ENCODE peak calls at places on chromosomes 12 and 14, in six cellular contexts. W is gastrocnemius medialis, Q is lower leg skin, U is heart left ventricle, I is IMR-90, N is endothelial cell of umbilical vein. Z is an unnamed sample.

GRCh38 chr12:2057041-2057792 is 4.4 kb downstream of the CACNA1C start:
- DNase-seq in Q (no peak), N (peak), W (no peak), U (peak), I (peak), Z (peak)

GRCh38 chr12:92290016-92290685 is 144.5 kb upstream of the BTG1 start:
- DNase-seq in Q (no peak), I (peak), W (no peak), U (no peak), N (peak), Z (no peak)

GRCh38 chr12:10182662-10183061 is 3.8 kb downstream of the TMEM52B start:
- DNase-seq in I (peak), U (no peak), W (no peak), N (no peak), Q (no peak), Z (peak)

GRCh38 chr12:57242691-57243454 is 8.1 kb downstream of the STAC3 start:
- DNase-seq in Q (no peak), W (no peak), I (peak), U (peak), N (peak), Z (peak)

GRCh38 chr14:57390037-57390805 is at the start of gene NAA30:
- DNase-seq in N (peak), U (peak), Q (peak), W (peak), I (peak), Z (peak)

GRCh38 chr12:117901631-117902030 is 67.2 kb downstream of the KSR2 start:
- DNase-seq in U (no peak), I (no peak), N (no peak), Q (no peak), W (no peak), Z (no peak)

GRCh38 chr12:27332407-27333310 is at the start of gene BMAL2:
- DNase-seq in W (no peak), U (peak), Q (no peak), N (peak), I (peak), Z (peak)

GRCh38 chr14:101007004-101007614 is 103.6 kb upstream of the RTL1 start:
- DNase-seq in W (no peak), Q (no peak), N (no peak), U (no peak), I (no peak), Z (no peak)

GRCh38 chr12:93198086-93198485 is 179.6 kb upstream of the NUDT4 start:
- DNase-seq in W (peak), U (no peak), I (peak), N (peak), Q (no peak), Z (no peak)

GRCh38 chr14:72549026-72549425 is 344.9 kb downstream of the DPF3 start:
- DNase-seq in Q (no peak), I (peak), U (no peak), W (no peak), N (no peak), Z (no peak)

GRCh38 chr12:59005195-59005961 is 85.1 kb upstream of the LRIG3 start:
- DNase-seq in U (no peak), W (no peak), I (peak), N (no peak), Q (peak), Z (no peak)

GRCh38 chr14:30657050-30657449 is 34.9 kb downstream of the SCFD1 start:
- DNase-seq in N (no peak), I (no peak), W (no peak), Q (no peak), U (no peak), Z (peak)

GRCh38 chr12:132400011-132400641 is 70.7 kb upstream of the GALNT9 start:
- DNase-seq in I (no peak), Q (no peak), U (no peak), N (no peak), W (no peak), Z (no peak)

GRCh38 chr12:92627511-92627910 is 75.3 kb upstream of the PLEKHG7 start:
- DNase-seq in N (no peak), W (no peak), I (no peak), U (no peak), Q (no peak), Z (no peak)

GRCh38 chr14:54564071-54564798 is 2.7 kb upstream of the SAMD4A start:
- DNase-seq in N (peak), I (peak), U (no peak), Q (no peak), W (no peak), Z (peak)

GRCh38 chr14:69711065-69711464 is 55.9 kb upstream of the SRSF5 start:
- DNase-seq in U (peak), Q (no peak), I (peak), N (no peak), W (no peak), Z (peak)

GRCh38 chr14:69712637-69713088 is 54.3 kb upstream of the SRSF5 start:
- DNase-seq in U (peak), Q (no peak), I (no peak), N (peak), W (no peak), Z (peak)

GRCh38 chr14:69712217-69712565 is 54.8 kb upstream of the SRSF5 start:
- DNase-seq in Q (no peak), W (no peak), N (no peak), U (no peak), I (no peak), Z (no peak)

GRCh38 chr14:69710378-69710777 is 56.6 kb upstream of the SRSF5 start:
- DNase-seq in I (no peak), W (no peak), U (no peak), Q (no peak), N (no peak), Z (no peak)

DNA sequence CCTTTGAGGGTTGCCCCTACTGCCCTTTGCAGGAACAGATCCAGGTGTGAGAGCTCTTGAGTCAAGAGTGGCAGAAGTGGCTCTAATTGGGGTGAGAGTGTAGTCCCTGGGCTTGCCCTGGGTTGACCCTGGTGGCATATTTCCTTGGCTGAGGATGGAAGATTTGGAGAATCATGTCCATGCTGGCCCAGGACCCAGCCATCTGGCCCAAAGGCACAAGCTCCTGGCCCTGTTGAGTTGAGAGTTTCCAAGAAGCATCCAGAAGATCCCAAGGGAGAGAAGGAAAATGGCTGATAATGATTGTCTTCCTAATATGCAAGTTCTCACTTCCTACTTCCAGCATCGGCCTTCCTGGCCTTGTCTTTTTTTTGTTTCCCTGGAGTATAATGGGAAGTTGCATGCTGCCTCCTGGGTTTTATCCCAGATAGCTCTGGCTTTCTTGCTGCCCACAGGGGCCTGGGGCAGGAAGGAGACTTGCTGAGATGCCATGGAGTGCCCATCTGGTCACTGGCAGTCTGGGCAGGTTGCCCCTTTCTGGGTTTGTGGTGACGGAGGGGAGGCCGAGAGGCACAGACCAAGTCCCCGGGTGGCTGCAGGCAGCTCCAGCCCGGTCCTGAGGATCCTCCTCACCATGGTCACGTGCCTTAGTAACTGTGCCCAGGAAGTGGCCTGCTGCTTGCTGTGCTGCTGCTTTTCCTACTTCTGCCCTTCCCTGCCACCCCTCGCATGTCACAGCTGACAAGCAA is 55.3 kb upstream of the SRSF5 start:
- DNase-seq in U (no peak), W (no peak), Q (no peak), I (no peak), N (no peak), Z (no peak)
- TF ChIP-seq POLR2A in U (no peak), W (no peak), Q (no peak), I (no peak), N (no peak), Z (no peak)

DNA sequence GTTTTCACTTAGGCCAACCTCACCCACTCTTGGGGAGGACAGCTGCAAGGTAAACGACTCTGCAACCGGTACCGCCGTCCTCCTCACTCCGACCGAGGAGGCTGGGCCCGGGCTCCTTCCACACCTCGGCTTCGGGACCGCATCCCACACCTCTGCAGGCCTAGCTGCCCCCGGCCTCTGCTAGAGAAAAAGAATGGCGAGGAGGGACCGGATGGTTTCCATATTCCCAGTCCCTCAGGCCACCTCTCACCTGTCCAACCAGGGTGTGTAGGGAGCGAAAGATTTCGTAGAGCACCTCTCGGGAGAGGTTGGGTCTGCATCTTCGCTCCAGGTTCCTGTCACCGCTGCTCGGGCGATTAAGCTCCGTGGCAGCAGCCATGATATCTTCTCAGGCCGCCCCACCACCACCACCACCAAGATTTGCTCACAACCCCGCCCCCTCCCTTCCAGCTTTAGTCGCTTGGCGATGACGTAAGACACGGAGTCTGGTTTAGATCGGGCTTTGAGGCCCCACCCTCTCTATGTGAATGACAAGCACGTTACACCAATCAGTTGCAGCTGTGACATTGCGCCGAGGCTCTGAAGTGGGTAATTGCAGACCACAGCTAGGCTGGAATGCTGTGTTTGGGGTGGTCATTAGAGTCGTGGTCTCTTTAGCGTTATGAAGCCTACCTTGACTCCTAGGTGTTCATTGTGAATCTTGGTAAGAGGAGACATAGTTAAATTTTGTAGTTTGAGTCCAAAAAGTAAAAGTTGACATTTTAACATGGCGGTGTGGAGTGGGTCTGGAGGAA is at the start of gene MBIP:
- DNase-seq in W (peak), U (peak), Q (peak), I (peak), N (peak), Z (peak)
- TF ChIP-seq POLR2A in W (no peak), U (no peak), Q (no peak), I (peak), N (no peak), Z (peak)

DNA sequence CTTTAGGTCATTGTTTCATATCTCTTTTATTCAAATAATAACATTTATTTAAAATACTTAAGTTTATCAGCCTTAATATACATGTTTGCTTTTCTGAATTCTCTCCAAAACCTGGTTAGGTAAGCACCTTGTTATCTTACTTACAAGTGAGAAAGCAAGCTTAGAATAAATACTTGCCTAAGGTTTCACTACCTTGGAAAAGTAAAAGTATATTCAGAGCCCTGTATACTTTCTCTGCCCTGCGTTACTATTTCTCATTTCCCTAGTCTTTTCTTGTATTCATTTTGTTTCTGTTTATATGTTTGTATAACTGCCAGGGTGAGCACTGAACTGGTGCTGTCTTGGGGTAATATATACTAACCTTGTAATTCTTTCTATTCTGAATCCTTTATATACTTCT is 21.5 kb downstream of the METAP2 start:
- DNase-seq in I (no peak), N (no peak), Q (no peak), W (no peak), U (no peak), Z (no peak)
- TF ChIP-seq POLR2A in I (no peak), N (no peak), Q (no peak), W (no peak), U (no peak), Z (no peak)

DNA sequence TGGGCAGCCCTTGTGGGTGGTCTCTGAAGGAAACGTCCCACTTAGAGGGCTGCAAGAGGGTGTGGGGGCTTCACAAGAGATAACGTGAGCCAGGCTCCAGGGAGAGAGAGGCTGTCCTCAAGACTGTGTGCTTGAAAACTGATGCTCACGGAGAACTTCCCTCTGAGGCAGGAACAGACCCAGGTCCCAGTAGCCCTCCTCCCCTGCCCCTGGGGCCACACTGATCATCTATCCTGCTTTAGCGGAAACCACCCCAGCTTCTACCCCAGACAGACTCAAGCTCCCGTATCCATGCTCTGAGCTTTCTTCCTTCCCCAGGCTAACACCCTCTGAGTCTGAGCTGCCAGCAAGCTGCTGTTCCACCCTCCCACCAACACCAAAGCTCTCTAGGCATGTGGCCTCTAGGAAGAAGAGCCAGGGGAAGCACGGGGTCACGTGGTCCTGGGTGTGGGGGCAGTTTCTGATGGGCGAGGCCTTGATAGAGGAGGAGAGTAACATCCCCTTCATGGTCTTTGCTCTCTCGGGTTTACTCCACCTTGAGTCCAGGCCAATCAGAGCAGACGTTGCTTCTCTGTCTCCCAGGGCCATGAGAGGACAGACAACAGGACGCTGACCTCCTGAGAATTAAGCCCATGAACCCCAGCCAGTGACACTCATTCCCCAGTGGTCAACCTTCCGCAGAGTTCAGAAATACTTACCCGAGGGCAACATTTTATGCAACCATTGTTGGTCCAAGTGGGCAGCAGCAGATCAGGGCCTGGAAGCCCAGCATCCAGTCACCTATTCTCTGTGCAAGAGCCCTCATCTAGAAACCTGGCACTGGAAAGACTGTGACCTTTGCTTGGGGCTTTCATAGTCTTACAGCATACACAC is 1.3 kb downstream of the PCK2 start:
- DNase-seq in Q (peak), N (peak), W (no peak), I (peak), U (peak), Z (peak)
- TF ChIP-seq POLR2A in Q (no peak), N (no peak), W (no peak), I (no peak), U (no peak), Z (peak)

GRCh38 chr14:105419305-105420091 is at the start of gene MTA1:
- DNase-seq in W (no peak), U (no peak), I (peak), N (no peak), Q (no peak), Z (peak)
- TF ChIP-seq POLR2A in W (no peak), U (no peak), I (no peak), N (peak), Q (no peak), Z (peak)

DNA sequence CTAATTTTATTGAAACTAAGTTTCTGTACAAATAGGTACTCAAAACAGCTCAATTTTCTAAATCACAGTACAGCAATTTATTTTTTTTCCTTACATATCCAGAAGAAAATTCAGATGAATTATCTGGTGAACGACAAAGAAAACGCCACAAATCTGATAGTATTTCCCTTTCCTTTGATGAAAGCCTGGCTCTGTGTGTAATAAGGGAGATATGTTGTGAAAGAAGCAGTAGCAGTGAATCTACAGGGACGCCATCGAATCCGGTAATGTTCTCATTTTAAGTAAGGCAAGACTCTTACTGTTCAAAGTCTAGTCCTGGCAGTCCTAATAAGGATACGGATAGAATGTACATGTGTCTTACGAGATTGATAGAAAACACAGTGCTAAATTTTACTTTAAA is 20.7 kb downstream of the MDM2 start:
- DNase-seq in N (no peak), U (no peak), W (no peak), I (no peak), Q (no peak), Z (no peak)
- TF ChIP-seq POLR2A in N (no peak), U (no peak), W (no peak), I (no peak), Q (no peak), Z (no peak)

Z was measured in erythroblast.